ENCODE peak calls at places on chromosomes 16 and 17, in six cellular contexts. R is thoracic aorta; U is uterus; V is CD4-positive, alpha-beta memory T cell; O is neuronal stem cell; G is CD8-positive, alpha-beta T cell. C is an unnamed sample.

GRCh38 chr17:18074566-18075272 is 13.0 kb upstream of the DRG2 start:
- DNase-seq in V (no peak), R (no peak), G (no peak), U (no peak), O (no peak), C (no peak)

GRCh38 chr17:50954641-50955121 is 88.5 kb upstream of the TOB1 start:
- DNase-seq in G (no peak), R (no peak), O (no peak), V (no peak), U (no peak), C (no peak)

GRCh38 chr17:7132511-7133094 is 18.0 kb upstream of the ASGR2 start:
- DNase-seq in U (no peak), V (peak; percentile 79), O (peak; percentile 61), G (peak; percentile 80), R (no peak), C (peak; percentile 47)

GRCh38 chr17:29007456-29008455 is 1.9 kb upstream of the SEZ6 start:
- DNase-seq in U (no peak), R (no peak), V (no peak), O (no peak), G (no peak), C (no peak)

GRCh38 chr16:85149776-85150175 is 37.5 kb upstream of the CIBAR2 start:
- DNase-seq in R (no peak), G (peak; percentile 14), V (no peak), O (no peak), U (no peak), C (no peak)

GRCh38 chr17:6654816-6655731 is 3.5 kb downstream of the C17orf100 start:
- DNase-seq in U (no peak), G (no peak), R (no peak), O (no peak), V (no peak), C (no peak)

GRCh38 chr17:69581061-69581955 is 166.8 kb downstream of the MAP2K6 start:
- DNase-seq in V (peak; percentile 10), U (no peak), O (no peak), G (peak; percentile 62), R (no peak), C (no peak)

GRCh38 chr17:80789356-80789902 is 202.2 kb upstream of the CHMP6 start:
- DNase-seq in U (peak; percentile 70), O (no peak), V (no peak), G (no peak), R (peak; percentile 35), C (no peak)

GRCh38 chr16:84925092-84925772 is 86.1 kb downstream of the ZDHHC7 start:
- DNase-seq in G (peak; percentile 63), O (no peak), U (no peak), R (no peak), V (peak; percentile 49), C (peak; percentile 41)

GRCh38 chr16:14369734-14370598 is 260.1 kb downstream of the PARN start:
- DNase-seq in G (no peak), R (no peak), U (peak; percentile 47), O (no peak), V (no peak), C (no peak)

GRCh38 chr17:17579691-17580090 is 11.8 kb downstream of the PEMT start:
- DNase-seq in R (no peak), G (no peak), U (no peak), O (no peak), V (no peak), C (no peak)

GRCh38 chr16:17949713-17950112 is 386.8 kb downstream of the NPIPA8 start:
- DNase-seq in G (no peak), V (no peak), R (no peak), O (no peak), U (no peak), C (no peak)

GRCh38 chr17:42233994-42234393 is 39.7 kb upstream of the GHDC start:
- DNase-seq in V (no peak), O (no peak), G (no peak), U (no peak), R (no peak), C (no peak)

GRCh38 chr17:27232328-27232727 is 61.6 kb upstream of the WSB1 start:
- DNase-seq in G (no peak), O (no peak), R (no peak), V (no peak), U (no peak), C (no peak)

GRCh38 chr17:64448665-64449512 is at the start of gene MILR1:
- DNase-seq in O (no peak), R (no peak), V (no peak), G (no peak), U (peak; percentile 52), C (no peak)

GRCh38 chr16:73405851-73406250 is 357.9 kb upstream of the ZFHX3 start:
- DNase-seq in U (no peak), G (no peak), V (no peak), O (no peak), R (no peak), C (no peak)

GRCh38 chr16:88608076-88608475 is 30.3 kb upstream of the IL17C start:
- DNase-seq in G (no peak), V (no peak), O (no peak), U (no peak), R (no peak), C (no peak)

GRCh38 chr17:27525836-27526235 is 69.6 kb downstream of the KSR1 start:
- DNase-seq in V (no peak), G (no peak), R (no peak), U (no peak), O (no peak), C (no peak)

GRCh38 chr17:57921342-57921741 is 33.9 kb downstream of the CUEDC1 start:
- DNase-seq in O (no peak), U (peak; percentile 61), R (no peak), V (no peak), G (no peak), C (no peak)

GRCh38 chr16:31382485-31383161 is 10.5 kb upstream of the ITGAD start:
- DNase-seq in O (peak; percentile 50), G (peak; percentile 64), V (peak; percentile 16), U (no peak), R (no peak), C (no peak)

GRCh38 chr17:80137131-80137530 is 9.8 kb downstream of the EIF4A3 start:
- DNase-seq in V (no peak), R (no peak), G (no peak), U (no peak), O (no peak), C (no peak)

GRCh38 chr17:82644148-82644547 is 4.1 kb downstream of the WDR45B start:
- DNase-seq in O (no peak), G (no peak), R (no peak), U (no peak), V (no peak), C (no peak)

GRCh38 chr16:79469999-79470398 is 130.5 kb downstream of the MAF start:
- DNase-seq in O (no peak), U (peak; percentile 13), V (no peak), G (no peak), R (no peak), C (no peak)

GRCh38 chr16:79463839-79464238 is 136.7 kb downstream of the MAF start:
- DNase-seq in V (no peak), U (no peak), G (no peak), O (no peak), R (no peak), C (no peak)

GRCh38 chr16:79468236-79468635 is 132.3 kb downstream of the MAF start:
- DNase-seq in G (no peak), V (no peak), U (no peak), R (no peak), O (no peak), C (no peak)

DNA sequence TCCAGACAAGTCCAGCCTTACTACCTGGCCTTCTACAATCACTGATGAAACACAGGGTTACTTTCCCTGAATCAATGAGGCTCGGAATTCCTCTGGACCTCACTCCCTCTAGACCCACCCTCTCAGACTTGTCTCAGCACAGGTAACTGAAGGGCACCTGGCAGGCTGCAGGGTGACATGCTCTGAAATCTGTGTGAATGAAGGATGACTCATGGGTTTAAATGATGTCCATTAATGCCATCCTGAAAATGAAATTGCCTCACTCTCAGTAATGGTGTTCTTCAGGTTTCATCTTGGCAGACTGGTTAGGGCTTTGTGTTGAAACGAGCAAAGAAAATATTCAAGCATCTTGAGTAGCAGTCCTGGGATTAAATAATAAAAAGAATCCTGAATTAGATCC is 134.4 kb downstream of the MAF start:
- DNase-seq in V (no peak), R (no peak), O (no peak), G (no peak), U (no peak), C (no peak)
- H3K27ac ChIP-seq in V (no peak overlapping the region), R (no peak overlapping the region), O (no peak overlapping the region), G (no peak overlapping the region), U (no peak overlapping the region), C (no peak overlapping the region)

DNA sequence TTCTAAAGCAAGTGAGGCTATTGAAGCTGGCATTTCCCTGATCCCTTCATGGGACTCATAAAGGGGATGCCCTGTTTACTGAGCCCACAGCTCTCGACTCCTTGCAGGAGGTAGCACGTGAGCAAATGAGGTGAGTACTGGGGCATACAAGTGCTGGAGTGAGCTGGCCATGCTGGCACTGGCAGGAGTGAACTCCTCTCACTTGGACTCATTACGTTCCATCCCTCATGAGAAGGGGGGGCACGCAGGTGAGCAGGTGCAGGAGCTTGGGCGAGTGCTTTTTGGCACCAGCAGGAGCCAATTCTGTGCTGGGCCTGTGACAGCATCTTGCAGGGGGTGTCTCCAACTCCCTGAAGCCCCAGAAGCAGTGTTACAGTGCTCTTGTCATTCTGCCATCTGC is 337.1 kb upstream of the CA10 start:
- DNase-seq in V (no peak), G (no peak), U (no peak), O (no peak), R (no peak), C (no peak)
- H3K4me3 ChIP-seq in V (no peak overlapping the region), G (no peak overlapping the region), U (no peak overlapping the region), O (peak overlapping the region; percentile 3), R (no peak overlapping the region), C (no peak overlapping the region)

GRCh38 chr16:684961-685696 is 995 bp upstream of the JMJD8 start:
- DNase-seq in V (no peak), O (no peak), R (no peak), G (no peak), U (no peak), C (no peak)
- H3K27ac ChIP-seq in V (no peak overlapping the region), O (no peak overlapping the region), R (no peak overlapping the region), G (no peak overlapping the region), U (peak overlapping the region; percentile 70), C (peak overlapping the region; percentile 75)

DNA sequence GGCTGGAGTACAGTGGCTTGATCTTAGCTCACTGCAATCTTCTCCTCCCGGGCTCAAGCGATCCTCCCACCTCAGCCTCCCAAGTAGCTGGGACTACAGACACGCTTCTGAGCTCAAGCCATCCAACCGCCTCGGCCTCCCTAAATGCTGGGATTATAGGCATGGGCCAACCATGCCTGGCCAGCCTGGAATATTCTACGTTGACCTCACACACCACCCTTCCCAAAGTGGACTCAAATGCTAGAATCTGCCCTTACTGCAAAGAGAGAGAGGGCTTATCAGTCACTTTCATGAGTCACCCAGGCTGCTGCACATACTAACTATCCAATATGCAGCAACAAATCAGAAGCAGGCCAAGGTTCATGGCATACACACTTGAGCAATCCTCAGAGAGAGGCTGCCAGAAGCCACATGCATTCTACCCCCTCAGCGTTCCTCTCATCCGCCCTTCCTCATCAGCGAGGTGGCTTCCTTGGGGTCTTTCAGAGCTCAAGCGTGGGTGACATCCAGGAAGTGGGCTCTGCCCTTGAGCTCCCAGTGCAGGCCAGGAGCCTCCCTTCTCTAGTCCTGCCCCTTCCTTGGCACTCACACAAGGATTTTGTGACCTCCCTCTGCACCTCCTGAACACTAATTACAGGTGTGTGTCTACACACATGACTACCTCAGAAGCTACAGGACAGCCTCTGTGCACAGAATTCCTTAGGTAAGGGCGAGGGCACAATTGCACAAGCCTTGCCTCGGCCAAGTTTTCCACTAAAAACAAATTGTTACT is 24.8 kb upstream of the SIAH1 start:
- DNase-seq in V (no peak), O (no peak), G (no peak), U (no peak), R (no peak), C (no peak)
- H3K4me3 ChIP-seq in V (no peak overlapping the region), O (no peak overlapping the region), G (no peak overlapping the region), U (no peak overlapping the region), R (no peak overlapping the region), C (no peak overlapping the region)

C was measured in effector memory CD4-positive, alpha-beta T cell.